ENCODE peak calls at places on chromosomes 6 and 20, in nine cellular contexts. One of them, this sample, is unnamed.

GRCh38 chr6:110858562-110859214 is 15.9 kb upstream of the AMD1 start:
- DNase-seq in choroid plexus epithelial cell: no peak
- DNase-seq in astrocyte: no peak
- DNase-seq in GM23248: no peak
- DNase-seq in psoas muscle: no peak
- DNase-seq in CD4-positive, CD25-positive, alpha-beta regulatory T cell: no peak
- DNase-seq in ovary: no peak
- DNase-seq in SK-N-SH: no peak
- DNase-seq in H7: no peak
- DNase-seq in this sample: no peak

GRCh38 chr6:18215436-18215835 is 48.9 kb downstream of the DEK start:
- DNase-seq in choroid plexus epithelial cell: no peak
- DNase-seq in astrocyte: no peak
- DNase-seq in GM23248: no peak
- DNase-seq in psoas muscle: no peak
- DNase-seq in CD4-positive, CD25-positive, alpha-beta regulatory T cell: no peak
- DNase-seq in ovary: no peak
- DNase-seq in SK-N-SH: no peak
- DNase-seq in H7: no peak
- DNase-seq in this sample: no peak

GRCh38 chr20:11454966-11455799 is 462.5 kb upstream of the BTBD3 start:
- DNase-seq in choroid plexus epithelial cell: peak; percentile 82
- DNase-seq in astrocyte: peak; percentile 86
- DNase-seq in GM23248: peak; percentile 74
- DNase-seq in psoas muscle: no peak
- DNase-seq in CD4-positive, CD25-positive, alpha-beta regulatory T cell: no peak
- DNase-seq in ovary: no peak
- DNase-seq in SK-N-SH: no peak
- DNase-seq in H7: no peak
- DNase-seq in this sample: no peak

GRCh38 chr6:10312445-10312844 is 102.4 kb downstream of the TFAP2A start:
- DNase-seq in choroid plexus epithelial cell: no peak
- DNase-seq in astrocyte: peak; percentile 35
- DNase-seq in GM23248: no peak
- DNase-seq in psoas muscle: no peak
- DNase-seq in CD4-positive, CD25-positive, alpha-beta regulatory T cell: no peak
- DNase-seq in ovary: no peak
- DNase-seq in SK-N-SH: no peak
- DNase-seq in H7: peak; percentile 39
- DNase-seq in this sample: peak; percentile 33

GRCh38 chr6:50681213-50681824 is 32.0 kb upstream of the TFAP2D start:
- DNase-seq in choroid plexus epithelial cell: no peak
- DNase-seq in astrocyte: no peak
- DNase-seq in GM23248: no peak
- DNase-seq in psoas muscle: no peak
- DNase-seq in CD4-positive, CD25-positive, alpha-beta regulatory T cell: no peak
- DNase-seq in ovary: no peak
- DNase-seq in SK-N-SH: no peak
- DNase-seq in H7: no peak
- DNase-seq in this sample: no peak

GRCh38 chr20:23926941-23927872 is 47.7 kb upstream of the CST5 start:
- DNase-seq in choroid plexus epithelial cell: peak; percentile 34
- DNase-seq in astrocyte: no peak
- DNase-seq in GM23248: peak; percentile 60
- DNase-seq in psoas muscle: no peak
- DNase-seq in CD4-positive, CD25-positive, alpha-beta regulatory T cell: no peak
- DNase-seq in ovary: no peak
- DNase-seq in SK-N-SH: peak; percentile 34
- DNase-seq in H7: no peak
- DNase-seq in this sample: no peak

GRCh38 chr6:50850223-50850751 is 31.6 kb downstream of the TFAP2B start:
- DNase-seq in choroid plexus epithelial cell: no peak
- DNase-seq in astrocyte: no peak
- DNase-seq in GM23248: no peak
- DNase-seq in psoas muscle: no peak
- DNase-seq in CD4-positive, CD25-positive, alpha-beta regulatory T cell: no peak
- DNase-seq in ovary: no peak
- DNase-seq in SK-N-SH: peak; percentile 93
- DNase-seq in H7: peak; percentile 87
- DNase-seq in this sample: no peak

GRCh38 chr6:30763618-30764489 is 19.5 kb upstream of the IER3 start:
- DNase-seq in choroid plexus epithelial cell: peak; percentile 80
- DNase-seq in astrocyte: peak; percentile 87
- DNase-seq in GM23248: peak; percentile 39
- DNase-seq in psoas muscle: no peak
- DNase-seq in CD4-positive, CD25-positive, alpha-beta regulatory T cell: no peak
- DNase-seq in ovary: no peak
- DNase-seq in SK-N-SH: no peak
- DNase-seq in H7: peak; percentile 56
- DNase-seq in this sample: no peak

GRCh38 chr6:110897433-110897832 is 22.8 kb downstream of the AMD1 start:
- DNase-seq in choroid plexus epithelial cell: peak; percentile 33
- DNase-seq in astrocyte: no peak
- DNase-seq in GM23248: no peak
- DNase-seq in psoas muscle: no peak
- DNase-seq in CD4-positive, CD25-positive, alpha-beta regulatory T cell: no peak
- DNase-seq in ovary: no peak
- DNase-seq in SK-N-SH: no peak
- DNase-seq in H7: no peak
- DNase-seq in this sample: no peak

GRCh38 chr6:112036088-112036637 is 17.7 kb upstream of the CCN6 start:
- DNase-seq in choroid plexus epithelial cell: no peak
- DNase-seq in astrocyte: no peak
- DNase-seq in GM23248: peak; percentile 63
- DNase-seq in psoas muscle: no peak
- DNase-seq in CD4-positive, CD25-positive, alpha-beta regulatory T cell: no peak
- DNase-seq in ovary: no peak
- DNase-seq in SK-N-SH: no peak
- DNase-seq in H7: no peak
- DNase-seq in this sample: no peak

GRCh38 chr20:42598586-42598985 is 591.1 kb downstream of the PTPRT start:
- DNase-seq in choroid plexus epithelial cell: no peak
- DNase-seq in astrocyte: no peak
- DNase-seq in GM23248: no peak
- DNase-seq in psoas muscle: no peak
- DNase-seq in CD4-positive, CD25-positive, alpha-beta regulatory T cell: no peak
- DNase-seq in ovary: no peak
- DNase-seq in SK-N-SH: no peak
- DNase-seq in H7: no peak
- DNase-seq in this sample: no peak

GRCh38 chr6:100117680-100118079 is 123.7 kb upstream of the MCHR2 start:
- DNase-seq in choroid plexus epithelial cell: no peak
- DNase-seq in astrocyte: no peak
- DNase-seq in GM23248: no peak
- DNase-seq in psoas muscle: no peak
- DNase-seq in CD4-positive, CD25-positive, alpha-beta regulatory T cell: no peak
- DNase-seq in ovary: no peak
- DNase-seq in SK-N-SH: no peak
- DNase-seq in H7: no peak
- DNase-seq in this sample: no peak

GRCh38 chr20:33910056-33910455 is 83.7 kb upstream of the RALY start:
- DNase-seq in choroid plexus epithelial cell: peak; percentile 78
- DNase-seq in astrocyte: peak; percentile 75
- DNase-seq in GM23248: peak; percentile 8
- DNase-seq in psoas muscle: no peak
- DNase-seq in CD4-positive, CD25-positive, alpha-beta regulatory T cell: no peak
- DNase-seq in ovary: no peak
- DNase-seq in SK-N-SH: no peak
- DNase-seq in H7: no peak
- DNase-seq in this sample: no peak

GRCh38 chr20:45727044-45727443 is 4.9 kb downstream of the SPINT4 start:
- DNase-seq in choroid plexus epithelial cell: peak; percentile 10
- DNase-seq in astrocyte: peak; percentile 57
- DNase-seq in GM23248: peak; percentile 34
- DNase-seq in psoas muscle: no peak
- DNase-seq in CD4-positive, CD25-positive, alpha-beta regulatory T cell: no peak
- DNase-seq in ovary: no peak
- DNase-seq in SK-N-SH: no peak
- DNase-seq in H7: no peak
- DNase-seq in this sample: no peak

GRCh38 chr6:109512271-109512817 is 29.3 kb upstream of the ZBTB24 start:
- DNase-seq in choroid plexus epithelial cell: no peak
- DNase-seq in astrocyte: peak; percentile 54
- DNase-seq in GM23248: no peak
- DNase-seq in psoas muscle: no peak
- DNase-seq in CD4-positive, CD25-positive, alpha-beta regulatory T cell: no peak
- DNase-seq in ovary: no peak
- DNase-seq in SK-N-SH: no peak
- DNase-seq in H7: no peak
- DNase-seq in this sample: no peak

GRCh38 chr6:74578339-74578738 is 627.5 kb downstream of the COL12A1 start:
- DNase-seq in choroid plexus epithelial cell: peak; percentile 70
- DNase-seq in astrocyte: peak; percentile 86
- DNase-seq in GM23248: peak; percentile 86
- DNase-seq in psoas muscle: no peak
- DNase-seq in CD4-positive, CD25-positive, alpha-beta regulatory T cell: no peak
- DNase-seq in ovary: no peak
- DNase-seq in SK-N-SH: no peak
- DNase-seq in H7: no peak
- DNase-seq in this sample: no peak

GRCh38 chr6:165663736-165664552 is 903 bp upstream of the PDE10A start:
- DNase-seq in choroid plexus epithelial cell: no peak
- DNase-seq in astrocyte: peak; percentile 16
- DNase-seq in GM23248: peak; percentile 16
- DNase-seq in psoas muscle: no peak
- DNase-seq in CD4-positive, CD25-positive, alpha-beta regulatory T cell: no peak
- DNase-seq in ovary: peak; percentile 51
- DNase-seq in SK-N-SH: no peak
- DNase-seq in H7: peak; percentile 72
- DNase-seq in this sample: no peak

GRCh38 chr6:165665384-165665672 is 2.3 kb upstream of the PDE10A start:
- DNase-seq in choroid plexus epithelial cell: no peak
- DNase-seq in astrocyte: no peak
- DNase-seq in GM23248: no peak
- DNase-seq in psoas muscle: no peak
- DNase-seq in CD4-positive, CD25-positive, alpha-beta regulatory T cell: no peak
- DNase-seq in ovary: no peak
- DNase-seq in SK-N-SH: no peak
- DNase-seq in H7: no peak
- DNase-seq in this sample: no peak

GRCh38 chr6:165663283-165663735 is 268 bp upstream of the PDE10A start:
- DNase-seq in choroid plexus epithelial cell: peak; percentile 69
- DNase-seq in astrocyte: no peak
- DNase-seq in GM23248: peak; percentile 40
- DNase-seq in psoas muscle: peak; percentile 55
- DNase-seq in CD4-positive, CD25-positive, alpha-beta regulatory T cell: no peak
- DNase-seq in ovary: peak; percentile 80
- DNase-seq in SK-N-SH: peak; percentile 66
- DNase-seq in H7: peak; percentile 82
- DNase-seq in this sample: no peak

GRCh38 chr6:165662671-165663282 is at the start of gene PDE10A:
- DNase-seq in choroid plexus epithelial cell: peak; percentile 76
- DNase-seq in astrocyte: no peak
- DNase-seq in GM23248: peak; percentile 25
- DNase-seq in psoas muscle: peak; percentile 61
- DNase-seq in CD4-positive, CD25-positive, alpha-beta regulatory T cell: no peak
- DNase-seq in ovary: peak; percentile 72
- DNase-seq in SK-N-SH: peak; percentile 82
- DNase-seq in H7: peak; percentile 93
- DNase-seq in this sample: no peak

GRCh38 chr6:165664553-165665383 is 1.7 kb upstream of the PDE10A start:
- DNase-seq in choroid plexus epithelial cell: peak; percentile 48
- DNase-seq in astrocyte: no peak
- DNase-seq in GM23248: no peak
- DNase-seq in psoas muscle: no peak
- DNase-seq in CD4-positive, CD25-positive, alpha-beta regulatory T cell: no peak
- DNase-seq in ovary: no peak
- DNase-seq in SK-N-SH: no peak
- DNase-seq in H7: no peak
- DNase-seq in this sample: no peak
- H3K4me3 ChIP-seq in choroid plexus epithelial cell: peak overlapping the region; percentile 77
- H3K4me3 ChIP-seq in astrocyte: peak overlapping the region; percentile 63
- H3K4me3 ChIP-seq in GM23248: no peak overlapping the region
- H3K4me3 ChIP-seq in psoas muscle: peak overlapping the region; percentile 71
- H3K4me3 ChIP-seq in CD4-positive, CD25-positive, alpha-beta regulatory T cell: no peak overlapping the region
- H3K4me3 ChIP-seq in ovary: no peak overlapping the region
- H3K4me3 ChIP-seq in SK-N-SH: no peak overlapping the region
- H3K4me3 ChIP-seq in H7: no peak overlapping the region
- H3K4me3 ChIP-seq in this sample: no peak overlapping the region

GRCh38 chr6:44176130-44176934 is 17.7 kb downstream of the CAPN11 start:
- DNase-seq in choroid plexus epithelial cell: no peak
- DNase-seq in astrocyte: no peak
- DNase-seq in GM23248: no peak
- DNase-seq in psoas muscle: no peak
- DNase-seq in CD4-positive, CD25-positive, alpha-beta regulatory T cell: no peak
- DNase-seq in ovary: no peak
- DNase-seq in SK-N-SH: peak; percentile 3
- DNase-seq in H7: peak; percentile 39
- DNase-seq in this sample: no peak
- H3K4me3 ChIP-seq in choroid plexus epithelial cell: no peak overlapping the region
- H3K4me3 ChIP-seq in astrocyte: no peak overlapping the region
- H3K4me3 ChIP-seq in GM23248: no peak overlapping the region
- H3K4me3 ChIP-seq in psoas muscle: no peak overlapping the region
- H3K4me3 ChIP-seq in CD4-positive, CD25-positive, alpha-beta regulatory T cell: no peak overlapping the region
- H3K4me3 ChIP-seq in ovary: no peak overlapping the region
- H3K4me3 ChIP-seq in SK-N-SH: no peak overlapping the region
- H3K4me3 ChIP-seq in H7: no peak overlapping the region
- H3K4me3 ChIP-seq in this sample: no peak overlapping the region

DNA sequence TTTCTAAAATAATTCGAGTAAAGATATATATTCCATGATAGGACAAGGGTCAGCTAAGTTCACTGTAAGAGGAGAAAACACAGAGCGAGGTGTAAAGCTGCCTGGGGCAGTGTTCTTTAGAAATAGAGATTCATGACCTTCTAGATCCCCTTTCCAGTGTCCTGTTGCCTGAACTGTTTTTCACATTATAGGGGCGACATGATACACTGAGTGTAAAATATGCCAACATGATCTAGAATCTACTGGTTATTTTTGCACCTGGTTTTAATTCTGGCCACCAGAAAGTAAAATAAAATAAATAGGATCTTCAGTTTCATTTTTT is 98.0 kb upstream of the HDGFL1 start:
- DNase-seq in choroid plexus epithelial cell: no peak
- DNase-seq in astrocyte: no peak
- DNase-seq in GM23248: no peak
- DNase-seq in psoas muscle: no peak
- DNase-seq in CD4-positive, CD25-positive, alpha-beta regulatory T cell: no peak
- DNase-seq in ovary: no peak
- DNase-seq in SK-N-SH: no peak
- DNase-seq in H7: no peak
- DNase-seq in this sample: no peak
- H3K4me3 ChIP-seq in choroid plexus epithelial cell: no peak overlapping the region
- H3K4me3 ChIP-seq in astrocyte: no peak overlapping the region
- H3K4me3 ChIP-seq in GM23248: no peak overlapping the region
- H3K4me3 ChIP-seq in psoas muscle: peak overlapping the region; percentile 42
- H3K4me3 ChIP-seq in CD4-positive, CD25-positive, alpha-beta regulatory T cell: no peak overlapping the region
- H3K4me3 ChIP-seq in ovary: no peak overlapping the region
- H3K4me3 ChIP-seq in SK-N-SH: no peak overlapping the region
- H3K4me3 ChIP-seq in H7: no peak overlapping the region
- H3K4me3 ChIP-seq in this sample: no peak overlapping the region

DNA sequence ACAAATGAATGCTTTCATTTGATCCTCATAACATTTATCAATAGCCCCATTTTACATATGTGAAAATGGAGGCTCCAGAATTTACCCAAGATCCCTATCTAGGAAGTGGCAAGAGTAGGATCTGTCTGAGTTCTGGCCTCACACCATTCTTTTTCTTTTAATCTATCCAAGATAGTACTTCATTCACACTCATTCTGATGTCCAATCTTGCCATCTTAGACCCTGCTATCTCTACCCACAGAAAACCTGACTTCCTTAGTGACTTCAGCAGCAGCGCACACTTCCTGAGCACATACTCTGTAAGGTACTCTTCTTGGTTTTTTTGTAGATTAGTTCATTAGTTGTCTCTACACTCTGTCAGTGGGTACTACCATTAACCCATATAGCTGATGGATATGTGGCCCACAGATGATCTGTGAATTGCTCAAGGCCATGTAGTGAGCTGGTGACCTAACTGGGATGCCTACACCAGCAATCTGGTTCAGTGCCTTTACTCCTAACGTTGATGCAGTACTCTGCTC is 36.3 kb downstream of the COX4I2 start:
- DNase-seq in choroid plexus epithelial cell: no peak
- DNase-seq in astrocyte: no peak
- DNase-seq in GM23248: no peak
- DNase-seq in psoas muscle: no peak
- DNase-seq in CD4-positive, CD25-positive, alpha-beta regulatory T cell: peak; percentile 18
- DNase-seq in ovary: no peak
- DNase-seq in SK-N-SH: no peak
- DNase-seq in H7: no peak
- DNase-seq in this sample: peak; percentile 83
- H3K4me3 ChIP-seq in choroid plexus epithelial cell: no peak overlapping the region
- H3K4me3 ChIP-seq in astrocyte: no peak overlapping the region
- H3K4me3 ChIP-seq in GM23248: no peak overlapping the region
- H3K4me3 ChIP-seq in psoas muscle: no peak overlapping the region
- H3K4me3 ChIP-seq in CD4-positive, CD25-positive, alpha-beta regulatory T cell: peak overlapping the region; percentile 72
- H3K4me3 ChIP-seq in ovary: no peak overlapping the region
- H3K4me3 ChIP-seq in SK-N-SH: no peak overlapping the region
- H3K4me3 ChIP-seq in H7: no peak overlapping the region
- H3K4me3 ChIP-seq in this sample: peak overlapping the region; percentile 54

This sample was measured in Jurkat, Clone E6-1.